ENCODE peak calls at places on chromosomes 6 and 20, in four cellular contexts. R is astrocyte of the spinal cord, Z is psoas muscle, K is tibial nerve. S is an unnamed sample.

GRCh38 chr6:110542311-110543024 is 66.1 kb upstream of the SLC22A16 start:
- DNase-seq in R (no peak), Z (no peak), K (peak), S (no peak)

GRCh38 chr6:149478631-149479314 is 6.0 kb downstream of the ZC3H12D start:
- DNase-seq in R (no peak), Z (no peak), K (no peak), S (no peak)

GRCh38 chr6:52507557-52508260 is 69.2 kb downstream of the TRAM2 start:
- DNase-seq in R (peak), Z (no peak), K (peak), S (no peak)

GRCh38 chr6:163415620-163416379 is 1.3 kb downstream of the QKI start:
- DNase-seq in R (peak), Z (peak), K (peak), S (peak)

GRCh38 chr20:56316483-56316882 is 42.3 kb upstream of the FAM210B start:
- DNase-seq in R (no peak), Z (no peak), K (no peak), S (no peak)

GRCh38 chr6:142378138-142378875 is 76.5 kb downstream of the ADGRG6 start:
- DNase-seq in R (peak), Z (no peak), K (no peak), S (peak)

GRCh38 chr20:433300-433975 is 25.3 kb downstream of the RBCK1 start:
- DNase-seq in R (no peak), Z (no peak), K (no peak), S (no peak)

GRCh38 chr6:43608310-43608763 is 20.7 kb downstream of the GTPBP2 start:
- DNase-seq in R (peak), Z (peak), K (peak), S (peak)

GRCh38 chr20:17611540-17612286 is 41.8 kb downstream of the DSTN start:
- DNase-seq in R (no peak), Z (peak), K (peak), S (no peak)

GRCh38 chr6:69164564-69165252 is 529.6 kb downstream of the ADGRB3 start:
- DNase-seq in R (no peak), Z (no peak), K (no peak), S (no peak)

GRCh38 chr6:168166627-168167026 is 87.6 kb upstream of the FRMD1 start:
- DNase-seq in R (no peak), Z (no peak), K (no peak), S (peak)

GRCh38 chr6:136592930-136593673 is 42.9 kb upstream of the MAP7 start:
- DNase-seq in R (peak), Z (no peak), K (no peak), S (no peak)

GRCh38 chr6:122116105-122116504 is 283.3 kb upstream of the HSF2 start:
- DNase-seq in R (no peak), Z (no peak), K (no peak), S (no peak)

GRCh38 chr20:63073051-63073737 is 66.4 kb upstream of the BHLHE23 start:
- DNase-seq in R (no peak), Z (peak), K (no peak), S (no peak)

GRCh38 chr6:111024661-111025060 is 42.8 kb downstream of the RPF2 start:
- DNase-seq in R (no peak), Z (no peak), K (no peak), S (no peak)

GRCh38 chr6:23349521-23350147 is 776.4 kb upstream of the NRSN1 start:
- DNase-seq in R (peak), Z (no peak), K (no peak), S (no peak)

GRCh38 chr6:31008165-31008564 is 2.1 kb upstream of the MUC22 start:
- DNase-seq in R (no peak), Z (no peak), K (no peak), S (no peak)

GRCh38 chr6:31011153-31011552 is 879 bp downstream of the MUC22 start:
- DNase-seq in R (no peak), Z (no peak), K (no peak), S (no peak)

GRCh38 chr6:31010393-31011060 is at the start of gene MUC22:
- DNase-seq in R (peak), Z (no peak), K (no peak), S (no peak)

GRCh38 chr6:31007694-31008093 is 2.6 kb upstream of the MUC22 start:
- DNase-seq in R (peak), Z (no peak), K (no peak), S (no peak)

DNA sequence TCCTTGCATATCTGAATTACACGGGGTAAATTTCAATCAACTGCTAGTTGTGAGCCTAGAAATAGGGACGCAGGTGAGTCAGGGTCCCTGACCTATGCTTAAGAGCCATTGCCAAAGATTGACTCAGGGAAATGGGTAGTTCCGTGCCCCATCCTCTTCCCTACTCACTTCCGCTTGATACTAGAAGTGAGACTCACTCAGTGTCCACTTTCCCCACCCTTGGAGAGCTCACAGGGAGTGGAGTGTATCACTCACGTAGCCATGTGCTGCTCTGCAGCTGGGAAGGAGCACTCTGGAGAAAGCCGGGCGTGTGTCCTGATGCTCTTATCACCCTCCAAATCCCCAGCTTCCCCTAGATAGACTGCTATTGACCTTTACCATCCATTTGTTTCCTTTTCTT is 543 bp upstream of the MUC22 start:
- DNase-seq in R (no peak), Z (no peak), K (no peak), S (no peak)
- TF ChIP-seq CTCF in R (no peak), Z (no peak), K (no peak), S (no peak)

DNA sequence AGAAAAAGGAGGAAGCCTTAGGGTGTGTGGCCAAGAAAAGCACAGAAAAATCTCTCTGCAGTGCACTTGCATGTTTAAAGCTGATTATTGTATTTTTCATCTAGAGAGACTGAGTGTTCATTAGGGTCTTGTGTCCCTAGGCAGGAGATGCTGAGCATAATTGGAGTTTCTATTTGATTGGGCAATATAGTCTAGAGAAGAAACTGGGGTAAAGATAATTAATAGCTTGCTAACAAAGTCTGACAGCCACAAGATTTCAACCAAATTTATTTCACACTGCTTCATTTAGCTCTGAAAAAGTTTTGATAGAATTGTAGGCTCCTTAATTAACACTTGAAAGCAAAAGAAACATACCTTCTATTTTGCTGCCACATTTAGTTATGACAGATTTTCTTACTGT is 2.3 kb downstream of the FLRT3 start:
- DNase-seq in R (no peak), Z (no peak), K (no peak), S (no peak)
- H3K4me3 ChIP-seq in R (no peak), Z (peak), K (peak), S (no peak)

GRCh38 chr20:11965602-11966001 is 47.9 kb downstream of the BTBD3 start:
- DNase-seq in R (no peak), Z (no peak), K (no peak), S (no peak)
- TF ChIP-seq CTCF in R (peak), Z (no peak), K (no peak), S (no peak)

DNA sequence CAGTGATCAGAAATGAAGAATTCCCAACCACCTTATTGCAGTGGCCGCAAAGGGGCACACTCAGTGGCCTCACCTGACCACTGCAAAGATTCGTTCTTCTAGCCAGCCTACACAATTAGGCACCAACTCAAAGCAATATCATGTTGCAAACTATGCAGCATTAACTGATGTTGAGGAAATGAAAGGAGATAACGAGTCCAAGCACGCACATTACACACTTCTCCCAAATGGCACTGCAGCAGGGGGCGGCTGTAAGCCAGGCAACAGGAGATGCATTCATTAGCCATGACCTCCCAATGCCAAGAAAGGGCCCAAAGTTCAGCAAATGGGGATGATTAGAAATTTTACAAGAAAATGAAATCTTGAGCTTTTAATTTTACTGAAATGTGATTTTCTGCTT is 39.3 kb downstream of the ATXN1 start:
- DNase-seq in R (no peak), Z (no peak), K (no peak), S (no peak)
- H3K4me3 ChIP-seq in R (no peak), Z (no peak), K (no peak), S (no peak)

DNA sequence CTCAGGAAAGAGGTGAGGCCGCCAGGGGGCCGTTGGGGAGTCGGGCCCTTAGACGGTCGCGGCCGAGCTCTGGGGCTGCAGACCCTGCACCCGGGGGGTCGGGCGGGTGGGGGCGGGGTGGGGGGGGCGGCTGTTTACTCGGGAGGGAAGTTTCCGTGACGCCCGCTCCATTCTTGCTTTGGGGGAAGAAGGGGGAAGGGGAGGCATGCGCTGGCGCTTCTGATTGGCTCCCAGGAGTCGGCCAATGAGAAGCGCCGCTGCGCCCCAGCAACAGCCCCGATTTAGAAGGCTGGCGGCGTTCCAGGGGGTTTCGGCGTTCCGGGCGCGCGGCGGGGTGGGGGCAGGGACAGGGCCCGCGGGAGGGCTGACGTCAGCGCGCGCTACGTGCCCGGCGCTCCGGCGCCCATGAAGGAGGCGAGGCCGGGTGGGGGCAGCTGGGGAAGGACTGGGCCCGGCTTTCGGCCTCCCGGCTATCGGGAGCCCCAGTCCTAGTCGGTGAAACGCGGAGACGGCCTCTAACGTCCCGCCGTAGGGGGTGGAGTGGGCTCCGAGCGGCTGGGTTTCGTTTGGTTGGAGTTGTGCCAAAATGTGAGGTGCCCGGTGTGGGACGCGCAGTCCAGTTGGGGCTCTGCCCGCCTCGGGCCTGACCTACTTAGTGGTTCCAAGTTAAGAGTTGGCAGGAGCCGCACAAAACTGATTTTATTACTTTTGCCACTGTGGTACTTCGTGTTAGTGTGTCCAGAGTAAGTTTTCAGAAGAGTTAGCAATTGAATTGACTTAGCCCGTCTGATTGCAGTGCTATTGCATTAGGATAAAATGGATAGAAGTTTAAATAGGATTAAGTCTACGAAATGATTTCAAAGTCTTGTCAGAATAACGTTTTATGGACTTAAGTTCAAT is 1.1 kb downstream of the PNRC1 start:
- DNase-seq in R (peak), Z (peak), K (peak), S (peak)
- TF ChIP-seq CTCF in R (no peak), Z (no peak), K (no peak), S (no peak)

GRCh38 chr20:44306927-44307326 is 4.1 kb downstream of the FITM2 start:
- DNase-seq in R (no peak), Z (no peak), K (no peak), S (no peak)

GRCh38 chr20:44297721-44298120 is 13.3 kb downstream of the FITM2 start:
- DNase-seq in R (no peak), Z (no peak), K (no peak), S (no peak)

GRCh38 chr20:44301285-44301684 is 9.7 kb downstream of the FITM2 start:
- DNase-seq in R (no peak), Z (no peak), K (no peak), S (no peak)

GRCh38 chr20:44304383-44304782 is 6.6 kb downstream of the FITM2 start:
- DNase-seq in R (no peak), Z (no peak), K (no peak), S (no peak)

GRCh38 chr20:44302026-44302669 is 8.9 kb downstream of the FITM2 start:
- DNase-seq in R (no peak), Z (no peak), K (no peak), S (peak)
- H3K4me3 ChIP-seq in R (no peak), Z (no peak), K (no peak), S (no peak)

DNA sequence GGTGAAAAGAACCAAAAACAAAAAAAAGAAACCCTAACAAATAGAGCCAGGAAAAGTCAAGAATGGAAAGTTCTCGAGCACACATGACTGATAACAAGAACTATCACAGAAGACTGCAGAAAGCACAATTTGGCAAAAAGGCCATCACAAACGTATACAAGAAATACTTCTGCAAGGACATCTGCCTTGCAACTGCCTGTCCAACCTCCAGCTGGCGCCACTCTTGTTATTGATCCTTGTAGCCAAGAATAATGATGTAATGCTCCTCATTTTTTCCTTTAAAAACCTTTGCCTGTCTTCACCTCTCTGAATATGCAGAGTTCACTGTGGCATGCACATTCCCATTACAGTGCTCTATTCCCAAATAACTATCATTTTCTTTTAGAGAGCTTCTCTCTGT is 87.9 kb upstream of the BMP5 start:
- DNase-seq in R (no peak), Z (no peak), K (no peak), S (no peak)
- TF ChIP-seq CTCF in R (peak), Z (no peak), K (no peak), S (no peak)

GRCh38 chr20:9837634-9838033 is 1.2 kb downstream of the PAK5 start:
- DNase-seq in R (no peak), Z (no peak), K (no peak), S (no peak)
- H3K4me3 ChIP-seq in R (no peak), Z (no peak), K (no peak), S (no peak)

S was measured in lung.